ENCODE peak calls at places on chromosome 3, in four cellular contexts. One of them, this sample, is unnamed.

GRCh38 chr3:159322322-159322939 is 520.6 kb downstream of the MFSD1 start:
- DNase-seq in HepG2: peak
- DNase-seq in HCT116: peak
- DNase-seq in K562: peak
- DNase-seq in this sample: peak

GRCh38 chr3:7788881-7789280 is 712.7 kb upstream of the LMCD1 start:
- DNase-seq in HepG2: no peak
- DNase-seq in HCT116: no peak
- DNase-seq in K562: no peak
- DNase-seq in this sample: no peak

GRCh38 chr3:116492379-116492778 is 47.1 kb upstream of the LSAMP start:
- DNase-seq in HepG2: no peak
- DNase-seq in HCT116: no peak
- DNase-seq in K562: no peak
- DNase-seq in this sample: no peak

GRCh38 chr3:66602237-66602636 is 101.4 kb upstream of the LRIG1 start:
- DNase-seq in HepG2: no peak
- DNase-seq in HCT116: no peak
- DNase-seq in K562: no peak
- DNase-seq in this sample: no peak

GRCh38 chr3:14725564-14726420 is 50.9 kb downstream of the C3orf20 start:
- DNase-seq in HepG2: no peak
- DNase-seq in HCT116: no peak
- DNase-seq in K562: no peak
- DNase-seq in this sample: no peak

GRCh38 chr3:11331101-11331500 is 58.9 kb downstream of the ATG7 start:
- DNase-seq in HepG2: no peak
- DNase-seq in HCT116: no peak
- DNase-seq in K562: no peak
- DNase-seq in this sample: no peak

GRCh38 chr3:197135212-197135611 is 105.6 kb upstream of the MELTF start:
- DNase-seq in HepG2: no peak
- DNase-seq in HCT116: no peak
- DNase-seq in K562: no peak
- DNase-seq in this sample: no peak

GRCh38 chr3:161890147-161890625 is 393.6 kb downstream of the OTOL1 start:
- DNase-seq in HepG2: no peak
- DNase-seq in HCT116: peak
- DNase-seq in K562: no peak
- DNase-seq in this sample: no peak

GRCh38 chr3:194905696-194906095 is 220.0 kb downstream of the FAM43A start:
- DNase-seq in HepG2: no peak
- DNase-seq in HCT116: no peak
- DNase-seq in K562: no peak
- DNase-seq in this sample: no peak

GRCh38 chr3:12796171-12797123 is at the start of gene CAND2:
- DNase-seq in HepG2: no peak
- DNase-seq in HCT116: no peak
- DNase-seq in K562: peak
- DNase-seq in this sample: no peak

GRCh38 chr3:188749010-188749617 is 422.7 kb upstream of the TPRG1 start:
- DNase-seq in HepG2: no peak
- DNase-seq in HCT116: peak
- DNase-seq in K562: peak
- DNase-seq in this sample: peak

GRCh38 chr3:55724851-55725250 is 237.7 kb upstream of the WNT5A start:
- DNase-seq in HepG2: no peak
- DNase-seq in HCT116: no peak
- DNase-seq in K562: no peak
- DNase-seq in this sample: no peak

GRCh38 chr3:37530298-37530697 is 331.4 kb upstream of the CTDSPL start:
- DNase-seq in HepG2: no peak
- DNase-seq in HCT116: no peak
- DNase-seq in K562: no peak
- DNase-seq in this sample: no peak

GRCh38 chr3:10892622-10893021 is 76.6 kb downstream of the SLC6A11 start:
- DNase-seq in HepG2: no peak
- DNase-seq in HCT116: no peak
- DNase-seq in K562: no peak
- DNase-seq in this sample: no peak

GRCh38 chr3:192745150-192745549 is 17.8 kb upstream of the FGF12 start:
- DNase-seq in HepG2: no peak
- DNase-seq in HCT116: no peak
- DNase-seq in K562: no peak
- DNase-seq in this sample: no peak

GRCh38 chr3:58093573-58094195 is 85.5 kb downstream of the FLNB start:
- DNase-seq in HepG2: no peak
- DNase-seq in HCT116: no peak
- DNase-seq in K562: peak
- DNase-seq in this sample: no peak
- H3K27ac ChIP-seq in HepG2: no peak
- H3K27ac ChIP-seq in HCT116: no peak
- H3K27ac ChIP-seq in K562: no peak
- H3K27ac ChIP-seq in this sample: no peak

GRCh38 chr3:20400686-20401085 is 214.7 kb upstream of the SGO1 start:
- DNase-seq in HepG2: no peak
- DNase-seq in HCT116: no peak
- DNase-seq in K562: no peak
- DNase-seq in this sample: no peak
- TF ChIP-seq TCF7L2 in HepG2: no peak
- TF ChIP-seq TCF7L2 in HCT116: no peak
- TF ChIP-seq TCF7L2 in K562: no peak
- TF ChIP-seq TCF7L2 in this sample: no peak

GRCh38 chr3:129950318-129951046 is 24.0 kb upstream of the TRH start:
- DNase-seq in HepG2: no peak
- DNase-seq in HCT116: no peak
- DNase-seq in K562: no peak
- DNase-seq in this sample: no peak

GRCh38 chr3:129952956-129953355 is 21.6 kb upstream of the TRH start:
- DNase-seq in HepG2: no peak
- DNase-seq in HCT116: no peak
- DNase-seq in K562: no peak
- DNase-seq in this sample: no peak

GRCh38 chr3:129958715-129959114 is 15.8 kb upstream of the TRH start:
- DNase-seq in HepG2: no peak
- DNase-seq in HCT116: no peak
- DNase-seq in K562: no peak
- DNase-seq in this sample: no peak

GRCh38 chr3:129954509-129954908 is 20.0 kb upstream of the TRH start:
- DNase-seq in HepG2: no peak
- DNase-seq in HCT116: no peak
- DNase-seq in K562: no peak
- DNase-seq in this sample: no peak
- H3K27ac ChIP-seq in HepG2: no peak
- H3K27ac ChIP-seq in HCT116: no peak
- H3K27ac ChIP-seq in K562: no peak
- H3K27ac ChIP-seq in this sample: no peak

DNA sequence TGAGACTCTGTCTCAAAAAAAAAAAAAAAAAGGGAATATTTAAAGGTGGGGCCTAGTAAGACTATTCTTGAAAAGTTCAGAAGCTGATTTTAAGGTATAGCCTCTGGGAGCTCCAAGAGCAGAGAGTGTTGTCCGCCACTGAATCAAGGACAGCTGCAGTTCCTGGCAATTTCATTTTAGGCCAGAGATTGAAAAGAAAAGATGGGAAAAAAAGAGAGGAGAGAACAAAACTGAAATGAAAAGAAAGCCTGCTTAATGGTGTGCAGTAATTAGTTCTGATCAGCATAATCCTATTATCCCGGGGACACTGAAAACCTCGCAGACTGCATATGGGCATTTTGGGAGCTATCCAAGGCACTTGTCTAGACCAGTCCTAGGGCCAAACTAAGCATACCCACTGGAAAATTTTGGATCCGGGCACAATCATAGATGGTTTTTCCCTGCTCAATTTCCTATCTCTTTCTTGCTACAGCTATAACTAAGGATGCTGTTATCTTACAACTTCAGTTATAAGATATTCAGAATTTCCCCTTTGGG is 43.2 kb downstream of the EHHADH start:
- DNase-seq in HepG2: no peak
- DNase-seq in HCT116: no peak
- DNase-seq in K562: no peak
- DNase-seq in this sample: no peak
- TF ChIP-seq TCF7L2 in HepG2: no peak
- TF ChIP-seq TCF7L2 in HCT116: no peak
- TF ChIP-seq TCF7L2 in K562: no peak
- TF ChIP-seq TCF7L2 in this sample: no peak

GRCh38 chr3:177338697-177339219 is 141.5 kb upstream of the TBL1XR1 start:
- DNase-seq in HepG2: peak
- DNase-seq in HCT116: no peak
- DNase-seq in K562: peak
- DNase-seq in this sample: no peak

GRCh38 chr3:177334803-177335202 is 137.5 kb upstream of the TBL1XR1 start:
- DNase-seq in HepG2: no peak
- DNase-seq in HCT116: no peak
- DNase-seq in K562: no peak
- DNase-seq in this sample: no peak

GRCh38 chr3:177337548-177338331 is 140.5 kb upstream of the TBL1XR1 start:
- DNase-seq in HepG2: no peak
- DNase-seq in HCT116: no peak
- DNase-seq in K562: no peak
- DNase-seq in this sample: no peak

GRCh38 chr3:177335728-177336127 is 138.4 kb upstream of the TBL1XR1 start:
- DNase-seq in HepG2: no peak
- DNase-seq in HCT116: no peak
- DNase-seq in K562: no peak
- DNase-seq in this sample: no peak

GRCh38 chr3:177336841-177337430 is 139.7 kb upstream of the TBL1XR1 start:
- DNase-seq in HepG2: no peak
- DNase-seq in HCT116: no peak
- DNase-seq in K562: no peak
- DNase-seq in this sample: no peak
- H3K27ac ChIP-seq in HepG2: no peak
- H3K27ac ChIP-seq in HCT116: no peak
- H3K27ac ChIP-seq in K562: peak
- H3K27ac ChIP-seq in this sample: peak

GRCh38 chr3:156626104-156626503 is 48.3 kb upstream of the TIPARP start:
- DNase-seq in HepG2: no peak
- DNase-seq in HCT116: no peak
- DNase-seq in K562: no peak
- DNase-seq in this sample: no peak
- TF ChIP-seq TCF7L2 in HepG2: no peak
- TF ChIP-seq TCF7L2 in HCT116: no peak
- TF ChIP-seq TCF7L2 in K562: no peak
- TF ChIP-seq TCF7L2 in this sample: no peak

GRCh38 chr3:22969276-22969675 is 233.9 kb upstream of the UBE2E2 start:
- DNase-seq in HepG2: no peak
- DNase-seq in HCT116: no peak
- DNase-seq in K562: no peak
- DNase-seq in this sample: no peak
- H3K27ac ChIP-seq in HepG2: no peak
- H3K27ac ChIP-seq in HCT116: no peak
- H3K27ac ChIP-seq in K562: no peak
- H3K27ac ChIP-seq in this sample: no peak